ENCODE peak calls at places on chromosome 2, in ten cellular contexts. J, A, R, S, W, G, H, P, C and M are unnamed samples.

GRCh38 chr2:178949584-178949983 is 100.4 kb downstream of the CCDC141 start:
- DNase-seq in J (no peak), A (no peak), R (no peak), S (no peak), W (no peak), G (no peak), H (no peak), P (no peak), C (no peak), M (no peak)

GRCh38 chr2:29012211-29012681 is 31.1 kb downstream of the TOGARAM2 start:
- DNase-seq in J (peak; percentile 46), A (peak; percentile 89), R (peak; percentile 87), S (no peak), W (no peak), G (peak; percentile 42), H (peak; percentile 47), P (no peak), C (peak; percentile 92), M (no peak)

GRCh38 chr2:58449286-58450010 is 208.3 kb upstream of the FANCL start:
- DNase-seq in J (no peak), A (no peak), R (no peak), S (peak; percentile 38), W (no peak), G (no peak), H (no peak), P (no peak), C (no peak), M (no peak)

GRCh38 chr2:182726473-182726872 is 10.4 kb downstream of the DNAJC10 start:
- DNase-seq in J (no peak), A (no peak), R (no peak), S (no peak), W (no peak), G (no peak), H (no peak), P (no peak), C (no peak), M (no peak)

GRCh38 chr2:58019209-58019608 is 27.4 kb upstream of the VRK2 start:
- DNase-seq in J (no peak), A (no peak), R (no peak), S (peak; percentile 42), W (no peak), G (no peak), H (no peak), P (no peak), C (no peak), M (no peak)

GRCh38 chr2:187982668-187983067 is 309.0 kb upstream of the GULP1 start:
- DNase-seq in J (no peak), A (no peak), R (no peak), S (peak; percentile 17), W (no peak), G (no peak), H (peak; percentile 7), P (no peak), C (no peak), M (no peak)

GRCh38 chr2:57080035-57080434 is 896.2 kb downstream of the CCDC85A start:
- DNase-seq in J (no peak), A (no peak), R (no peak), S (peak; percentile 44), W (no peak), G (no peak), H (no peak), P (no peak), C (no peak), M (no peak)

GRCh38 chr2:73985318-73986084 is 791 bp downstream of the TET3 start:
- DNase-seq in J (peak; percentile 31), A (peak; percentile 63), R (peak; percentile 91), S (peak; percentile 36), W (no peak), G (no peak), H (peak; percentile 41), P (peak; percentile 86), C (peak; percentile 86), M (no peak)

GRCh38 chr2:37013315-37013641 is 46.9 kb upstream of the STRN start:
- DNase-seq in J (no peak), A (no peak), R (no peak), S (no peak), W (no peak), G (no peak), H (no peak), P (no peak), C (no peak), M (no peak)

GRCh38 chr2:37005118-37005868 is 39.0 kb upstream of the STRN start:
- DNase-seq in J (no peak), A (no peak), R (no peak), S (peak; percentile 54), W (no peak), G (peak; percentile 9), H (peak; percentile 66), P (no peak), C (no peak), M (peak; percentile 29)

DNA sequence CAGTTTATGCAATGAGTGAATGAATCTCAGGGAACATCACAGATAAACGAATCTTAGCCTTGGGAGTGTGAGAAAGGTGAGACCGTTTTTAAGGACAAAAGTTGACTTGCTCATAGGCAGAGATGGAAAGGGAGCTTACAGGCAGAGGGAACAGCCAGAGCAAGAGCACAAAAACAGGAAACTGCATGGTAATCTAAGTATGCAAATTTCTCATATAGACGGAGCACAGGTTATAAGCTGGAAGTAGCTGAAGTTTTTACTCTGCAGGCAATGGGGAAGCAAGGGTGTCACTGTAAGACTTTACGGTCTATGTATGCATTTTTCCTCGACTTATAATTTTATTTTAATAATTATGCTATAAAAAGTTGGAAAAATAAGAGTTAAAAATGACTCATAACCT is 44.8 kb upstream of the STRN start:
- DNase-seq in J (no peak), A (no peak), R (no peak), S (no peak), W (no peak), G (no peak), H (no peak), P (no peak), C (no peak), M (peak; percentile 48)
- H3K27ac ChIP-seq in J (no peak overlapping the region), A (no peak overlapping the region), R (no peak overlapping the region), S (no peak overlapping the region), W (no peak overlapping the region), G (no peak overlapping the region), H (no peak overlapping the region), P (no peak overlapping the region), C (no peak overlapping the region), M (no peak overlapping the region)

GRCh38 chr2:48459921-48460320 is 70.0 kb upstream of the STON1 start:
- DNase-seq in J (no peak), A (no peak), R (no peak), S (no peak), W (no peak), G (no peak), H (no peak), P (no peak), C (no peak), M (no peak)

GRCh38 chr2:48469731-48470130 is 60.2 kb upstream of the STON1 start:
- DNase-seq in J (no peak), A (no peak), R (no peak), S (no peak), W (no peak), G (no peak), H (peak; percentile 57), P (no peak), C (no peak), M (no peak)

GRCh38 chr2:48467637-48468036 is 62.3 kb upstream of the STON1 start:
- DNase-seq in J (no peak), A (no peak), R (no peak), S (no peak), W (no peak), G (no peak), H (no peak), P (no peak), C (no peak), M (no peak)

DNA sequence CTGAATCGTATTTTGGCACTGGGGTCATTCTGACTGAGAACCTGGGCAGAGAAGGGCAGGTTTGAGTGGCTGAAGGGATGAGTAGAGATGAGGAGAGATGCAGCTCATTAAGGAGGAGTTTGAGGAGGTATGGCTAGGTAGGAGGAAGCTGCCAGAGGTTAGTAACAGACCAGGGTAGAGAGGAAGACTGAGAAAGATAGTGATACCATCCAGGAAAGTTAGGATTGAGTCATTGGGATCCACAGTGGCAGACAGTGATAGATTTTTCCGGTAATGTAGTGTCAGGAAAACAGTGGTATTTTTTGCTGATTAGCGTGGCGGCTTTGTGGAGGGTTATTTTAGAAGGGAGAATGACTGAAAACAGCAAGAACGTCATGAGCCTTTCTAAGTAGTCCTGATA is 65.7 kb upstream of the STON1 start:
- DNase-seq in J (no peak), A (no peak), R (no peak), S (no peak), W (no peak), G (no peak), H (no peak), P (no peak), C (no peak), M (no peak)
- H3K4me3 ChIP-seq in J (no peak overlapping the region), A (no peak overlapping the region), R (no peak overlapping the region), S (no peak overlapping the region), W (no peak overlapping the region), G (no peak overlapping the region), H (no peak overlapping the region), P (no peak overlapping the region), C (no peak overlapping the region), M (no peak overlapping the region)

GRCh38 chr2:110216199-110216598 is 3.9 kb upstream of the MTLN start:
- DNase-seq in J (no peak), A (no peak), R (no peak), S (no peak), W (no peak), G (no peak), H (no peak), P (no peak), C (no peak), M (no peak)
- H3K4me1 ChIP-seq in J (peaks cover 8% of the 10 kb centered on the region), A (peaks cover 35% of the 10 kb centered on the region), R (peaks cover 15% of the 10 kb centered on the region), S (no peaks in the 10 kb centered on the region), W (peaks cover 7% of the 10 kb centered on the region), G (peaks cover 7% of the 10 kb centered on the region), H (peaks cover 3% of the 10 kb centered on the region), P (no peaks in the 10 kb centered on the region), C (no peaks in the 10 kb centered on the region), M (peaks cover 13% of the 10 kb centered on the region)

GRCh38 chr2:62587616-62588015 is 81.6 kb upstream of the TMEM17 start:
- DNase-seq in J (no peak), A (no peak), R (no peak), S (no peak), W (no peak), G (no peak), H (no peak), P (no peak), C (no peak), M (no peak)

GRCh38 chr2:62591491-62591890 is 85.5 kb upstream of the TMEM17 start:
- DNase-seq in J (no peak), A (no peak), R (no peak), S (no peak), W (no peak), G (no peak), H (no peak), P (no peak), C (no peak), M (no peak)

GRCh38 chr2:62589691-62590356 is 83.8 kb upstream of the TMEM17 start:
- DNase-seq in J (no peak), A (no peak), R (no peak), S (no peak), W (no peak), G (no peak), H (no peak), P (no peak), C (peak; percentile 51), M (no peak)

DNA sequence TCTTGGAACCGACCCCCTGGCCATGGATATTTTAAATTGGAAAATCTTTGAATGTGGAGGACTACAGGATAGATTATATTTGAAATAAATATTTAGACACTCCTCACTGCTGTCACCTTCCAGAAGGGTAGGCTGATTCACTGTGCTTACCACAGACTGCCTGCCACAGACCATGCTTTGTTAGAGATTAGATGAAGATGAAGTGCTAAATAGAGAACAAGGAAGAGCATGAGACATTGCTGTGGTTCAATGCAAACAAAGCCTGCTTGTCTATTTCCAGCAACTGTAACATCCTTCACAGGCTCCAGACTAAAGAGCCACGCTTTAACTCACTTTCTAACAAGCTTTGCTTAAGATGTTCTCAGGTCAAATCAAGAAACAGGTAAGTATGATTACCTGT is 81.0 kb upstream of the TMEM17 start:
- DNase-seq in J (no peak), A (no peak), R (no peak), S (peak; percentile 51), W (no peak), G (no peak), H (no peak), P (no peak), C (no peak), M (no peak)
- H3K27ac ChIP-seq in J (no peak overlapping the region), A (no peak overlapping the region), R (no peak overlapping the region), S (no peak overlapping the region), W (no peak overlapping the region), G (no peak overlapping the region), H (no peak overlapping the region), P (no peak overlapping the region), C (no peak overlapping the region), M (no peak overlapping the region)